ENCODE peak calls at places on chromosomes 2 and 18, in eight cellular contexts. S is ACHN; I is mammary epithelial cell; P is NAMALWA; G is astrocyte; K is NCI-H1105; Y is stimulated activated CD4-positive, alpha-beta T cell treated with anti-CD3 and anti-CD28 coated beads, TNF-alpha, amount 100 ng/mL, for 24 hours; T is left cardiac atrium. L is an unnamed sample.

GRCh38 chr2:215828528-215829184 is 184.7 kb downstream of the MREG start:
- DNase-seq in S (peak), I (peak), P (peak), G (peak), K (peak), Y (no peak), T (peak), L (peak)

GRCh38 chr2:213763358-213763757 is 479.1 kb downstream of the SPAG16 start:
- DNase-seq in S (no peak), I (peak), P (no peak), G (no peak), K (no peak), Y (no peak), T (no peak), L (no peak)

GRCh38 chr2:174779361-174779928 is 15.2 kb upstream of the CHRNA1 start:
- DNase-seq in S (no peak), I (peak), P (no peak), G (peak), K (no peak), Y (no peak), T (no peak), L (peak)

GRCh38 chr2:7891312-7891711 is 790.5 kb upstream of the ID2 start:
- DNase-seq in S (no peak), I (no peak), P (no peak), G (no peak), K (no peak), Y (no peak), T (no peak), L (no peak)

GRCh38 chr18:22311301-22311700 is 106.4 kb downstream of the CTAGE1 start:
- DNase-seq in S (no peak), I (no peak), P (no peak), G (peak), K (no peak), Y (no peak), T (no peak), L (no peak)

GRCh38 chr18:22467760-22468553 is 50.2 kb upstream of the CTAGE1 start:
- DNase-seq in S (no peak), I (peak), P (no peak), G (peak), K (no peak), Y (no peak), T (no peak), L (no peak)

GRCh38 chr2:162462911-162463310 is 119.0 kb downstream of the GCA start:
- DNase-seq in S (no peak), I (no peak), P (no peak), G (peak), K (no peak), Y (no peak), T (no peak), L (no peak)

GRCh38 chr18:62389761-62390481 is 64.8 kb downstream of the TNFRSF11A start:
- DNase-seq in S (no peak), I (no peak), P (no peak), G (peak), K (no peak), Y (no peak), T (no peak), L (no peak)

GRCh38 chr2:149169653-149170052 is 131.2 kb downstream of the LYPD6B start:
- DNase-seq in S (no peak), I (peak), P (no peak), G (no peak), K (no peak), Y (no peak), T (no peak), L (no peak)

GRCh38 chr2:62406573-62407043 is 99.4 kb downstream of the TMEM17 start:
- DNase-seq in S (peak), I (peak), P (no peak), G (no peak), K (no peak), Y (no peak), T (no peak), L (no peak)

GRCh38 chr2:240946654-240947053 is 40.5 kb downstream of the CROCC2 start:
- DNase-seq in S (no peak), I (peak), P (no peak), G (no peak), K (no peak), Y (no peak), T (no peak), L (no peak)

L was measured in A673.